ENCODE peak calls at places on chromosomes 16 and 17, in eight cellular contexts. One of them, this sample, is unnamed.

GRCh38 chr17:65099941-65100315 is 37.2 kb upstream of the RGS9 start:
- DNase-seq in AG04450: no peak
- DNase-seq in lung: no peak
- DNase-seq in tibial nerve: peak; percentile 44
- DNase-seq in BJ: no peak
- DNase-seq in CD8-positive, alpha-beta T cell: peak; percentile 6
- DNase-seq in GM23338: peak; percentile 21
- DNase-seq in heart left ventricle: peak; percentile 48
- DNase-seq in this sample: peak; percentile 64

GRCh38 chr17:76079577-76080206 is 710 bp downstream of the ZACN start:
- DNase-seq in AG04450: no peak
- DNase-seq in lung: no peak
- DNase-seq in tibial nerve: no peak
- DNase-seq in BJ: no peak
- DNase-seq in CD8-positive, alpha-beta T cell: no peak
- DNase-seq in GM23338: peak; percentile 60
- DNase-seq in heart left ventricle: no peak
- DNase-seq in this sample: no peak

GRCh38 chr17:1961187-1961586 is 63.9 kb downstream of the RTN4RL1 start:
- DNase-seq in AG04450: no peak
- DNase-seq in lung: no peak
- DNase-seq in tibial nerve: no peak
- DNase-seq in BJ: no peak
- DNase-seq in CD8-positive, alpha-beta T cell: no peak
- DNase-seq in GM23338: peak; percentile 80
- DNase-seq in heart left ventricle: no peak
- DNase-seq in this sample: no peak

GRCh38 chr17:80992077-80992947 is 671 bp downstream of the CHMP6 start:
- DNase-seq in AG04450: no peak
- DNase-seq in lung: no peak
- DNase-seq in tibial nerve: no peak
- DNase-seq in BJ: no peak
- DNase-seq in CD8-positive, alpha-beta T cell: no peak
- DNase-seq in GM23338: peak; percentile 57
- DNase-seq in heart left ventricle: no peak
- DNase-seq in this sample: no peak

GRCh38 chr16:3664187-3664896 is 9.9 kb downstream of the DNASE1 start:
- DNase-seq in AG04450: no peak
- DNase-seq in lung: no peak
- DNase-seq in tibial nerve: no peak
- DNase-seq in BJ: no peak
- DNase-seq in CD8-positive, alpha-beta T cell: no peak
- DNase-seq in GM23338: no peak
- DNase-seq in heart left ventricle: no peak
- DNase-seq in this sample: no peak

GRCh38 chr16:23410176-23410575 is 42.8 kb downstream of the COG7 start:
- DNase-seq in AG04450: no peak
- DNase-seq in lung: no peak
- DNase-seq in tibial nerve: no peak
- DNase-seq in BJ: no peak
- DNase-seq in CD8-positive, alpha-beta T cell: no peak
- DNase-seq in GM23338: peak; percentile 44
- DNase-seq in heart left ventricle: no peak
- DNase-seq in this sample: no peak

GRCh38 chr17:28335959-28336871 is 654 bp downstream of the TNFAIP1 start:
- DNase-seq in AG04450: peak; percentile 74
- DNase-seq in lung: peak; percentile 77
- DNase-seq in tibial nerve: no peak
- DNase-seq in BJ: peak; percentile 60
- DNase-seq in CD8-positive, alpha-beta T cell: no peak
- DNase-seq in GM23338: peak; percentile 94
- DNase-seq in heart left ventricle: peak; percentile 90
- DNase-seq in this sample: peak; percentile 97

GRCh38 chr17:74212262-74212912 is 984 bp upstream of the TTYH2 start:
- DNase-seq in AG04450: no peak
- DNase-seq in lung: no peak
- DNase-seq in tibial nerve: no peak
- DNase-seq in BJ: no peak
- DNase-seq in CD8-positive, alpha-beta T cell: no peak
- DNase-seq in GM23338: peak; percentile 62
- DNase-seq in heart left ventricle: peak; percentile 41
- DNase-seq in this sample: no peak

GRCh38 chr17:42670199-42670924 is 6.4 kb downstream of the PLEKHH3 start:
- DNase-seq in AG04450: no peak
- DNase-seq in lung: no peak
- DNase-seq in tibial nerve: no peak
- DNase-seq in BJ: no peak
- DNase-seq in CD8-positive, alpha-beta T cell: no peak
- DNase-seq in GM23338: peak; percentile 83
- DNase-seq in heart left ventricle: no peak
- DNase-seq in this sample: no peak

GRCh38 chr16:17784073-17784472 is 313.3 kb upstream of the XYLT1 start:
- DNase-seq in AG04450: no peak
- DNase-seq in lung: no peak
- DNase-seq in tibial nerve: no peak
- DNase-seq in BJ: no peak
- DNase-seq in CD8-positive, alpha-beta T cell: no peak
- DNase-seq in GM23338: peak; percentile 86
- DNase-seq in heart left ventricle: no peak
- DNase-seq in this sample: no peak

GRCh38 chr17:45223541-45224528 is 2.1 kb downstream of the FMNL1 start:
- DNase-seq in AG04450: no peak
- DNase-seq in lung: no peak
- DNase-seq in tibial nerve: no peak
- DNase-seq in BJ: no peak
- DNase-seq in CD8-positive, alpha-beta T cell: no peak
- DNase-seq in GM23338: no peak
- DNase-seq in heart left ventricle: peak; percentile 28
- DNase-seq in this sample: no peak

GRCh38 chr16:74667215-74667765 is 613 bp upstream of the RFWD3 start:
- DNase-seq in AG04450: no peak
- DNase-seq in lung: no peak
- DNase-seq in tibial nerve: no peak
- DNase-seq in BJ: peak; percentile 0
- DNase-seq in CD8-positive, alpha-beta T cell: no peak
- DNase-seq in GM23338: peak; percentile 80
- DNase-seq in heart left ventricle: peak; percentile 39
- DNase-seq in this sample: no peak

GRCh38 chr17:50604470-50604869 is 30.2 kb upstream of the ABCC3 start:
- DNase-seq in AG04450: no peak
- DNase-seq in lung: no peak
- DNase-seq in tibial nerve: no peak
- DNase-seq in BJ: peak; percentile 5
- DNase-seq in CD8-positive, alpha-beta T cell: no peak
- DNase-seq in GM23338: peak; percentile 62
- DNase-seq in heart left ventricle: peak; percentile 77
- DNase-seq in this sample: no peak

GRCh38 chr16:58678716-58679115 is 5.9 kb downstream of the SLC38A7 start:
- DNase-seq in AG04450: no peak
- DNase-seq in lung: no peak
- DNase-seq in tibial nerve: no peak
- DNase-seq in BJ: no peak
- DNase-seq in CD8-positive, alpha-beta T cell: no peak
- DNase-seq in GM23338: no peak
- DNase-seq in heart left ventricle: peak; percentile 72
- DNase-seq in this sample: peak; percentile 43
- TF ChIP-seq CTCF in AG04450: no peak
- TF ChIP-seq CTCF in lung: no peak
- TF ChIP-seq CTCF in tibial nerve: no peak
- TF ChIP-seq CTCF in BJ: no peak
- TF ChIP-seq CTCF in CD8-positive, alpha-beta T cell: no peak
- TF ChIP-seq CTCF in GM23338: no peak
- TF ChIP-seq CTCF in heart left ventricle: peak; percentile 49
- TF ChIP-seq CTCF in this sample: peak; percentile 62

DNA sequence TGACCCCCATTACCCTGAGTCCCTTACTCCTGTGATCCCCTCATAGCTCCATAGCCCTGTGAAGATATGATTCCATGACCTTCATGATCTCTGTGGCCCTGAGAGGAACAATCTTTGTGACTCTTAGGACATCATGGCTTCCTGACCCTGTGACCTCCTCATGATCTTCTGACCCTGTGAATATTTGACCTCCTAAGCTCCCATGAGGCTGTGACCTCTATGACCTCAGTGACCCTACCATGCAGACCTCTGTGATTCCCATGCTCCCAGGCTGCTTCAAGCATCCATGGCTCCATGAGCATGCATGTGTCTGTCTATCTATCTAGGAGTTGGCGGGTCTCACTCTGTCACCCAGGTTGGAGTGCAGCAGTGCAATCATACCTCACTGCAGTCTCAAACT is 12.1 kb downstream of the RIPOR1 start:
- DNase-seq in AG04450: no peak
- DNase-seq in lung: no peak
- DNase-seq in tibial nerve: no peak
- DNase-seq in BJ: no peak
- DNase-seq in CD8-positive, alpha-beta T cell: no peak
- DNase-seq in GM23338: no peak
- DNase-seq in heart left ventricle: no peak
- DNase-seq in this sample: no peak
- H3K27me3 ChIP-seq in AG04450: no peaks in the 10 kb centered on the region
- H3K27me3 ChIP-seq in lung: no peaks in the 10 kb centered on the region
- H3K27me3 ChIP-seq in tibial nerve: no peaks in the 10 kb centered on the region
- H3K27me3 ChIP-seq in BJ: no peaks in the 10 kb centered on the region
- H3K27me3 ChIP-seq in CD8-positive, alpha-beta T cell: no peaks in the 10 kb centered on the region
- H3K27me3 ChIP-seq in GM23338: peaks cover 59% of the 10 kb centered on the region
- H3K27me3 ChIP-seq in heart left ventricle: no peaks in the 10 kb centered on the region
- H3K27me3 ChIP-seq in this sample: no peaks in the 10 kb centered on the region

GRCh38 chr17:69046130-69046807 is 14.5 kb downstream of the ABCA9 start:
- DNase-seq in AG04450: no peak
- DNase-seq in lung: no peak
- DNase-seq in tibial nerve: no peak
- DNase-seq in BJ: no peak
- DNase-seq in CD8-positive, alpha-beta T cell: no peak
- DNase-seq in GM23338: peak; percentile 32
- DNase-seq in heart left ventricle: no peak
- DNase-seq in this sample: no peak

GRCh38 chr17:69043098-69043497 is 17.6 kb downstream of the ABCA9 start:
- DNase-seq in AG04450: no peak
- DNase-seq in lung: no peak
- DNase-seq in tibial nerve: no peak
- DNase-seq in BJ: no peak
- DNase-seq in CD8-positive, alpha-beta T cell: no peak
- DNase-seq in GM23338: no peak
- DNase-seq in heart left ventricle: no peak
- DNase-seq in this sample: no peak

GRCh38 chr17:69050999-69051775 is 9.5 kb downstream of the ABCA9 start:
- DNase-seq in AG04450: peak; percentile 16
- DNase-seq in lung: no peak
- DNase-seq in tibial nerve: no peak
- DNase-seq in BJ: peak; percentile 47
- DNase-seq in CD8-positive, alpha-beta T cell: no peak
- DNase-seq in GM23338: no peak
- DNase-seq in heart left ventricle: no peak
- DNase-seq in this sample: no peak

GRCh38 chr17:69048634-69049033 is 12.1 kb downstream of the ABCA9 start:
- DNase-seq in AG04450: no peak
- DNase-seq in lung: no peak
- DNase-seq in tibial nerve: no peak
- DNase-seq in BJ: no peak
- DNase-seq in CD8-positive, alpha-beta T cell: no peak
- DNase-seq in GM23338: no peak
- DNase-seq in heart left ventricle: no peak
- DNase-seq in this sample: no peak

DNA sequence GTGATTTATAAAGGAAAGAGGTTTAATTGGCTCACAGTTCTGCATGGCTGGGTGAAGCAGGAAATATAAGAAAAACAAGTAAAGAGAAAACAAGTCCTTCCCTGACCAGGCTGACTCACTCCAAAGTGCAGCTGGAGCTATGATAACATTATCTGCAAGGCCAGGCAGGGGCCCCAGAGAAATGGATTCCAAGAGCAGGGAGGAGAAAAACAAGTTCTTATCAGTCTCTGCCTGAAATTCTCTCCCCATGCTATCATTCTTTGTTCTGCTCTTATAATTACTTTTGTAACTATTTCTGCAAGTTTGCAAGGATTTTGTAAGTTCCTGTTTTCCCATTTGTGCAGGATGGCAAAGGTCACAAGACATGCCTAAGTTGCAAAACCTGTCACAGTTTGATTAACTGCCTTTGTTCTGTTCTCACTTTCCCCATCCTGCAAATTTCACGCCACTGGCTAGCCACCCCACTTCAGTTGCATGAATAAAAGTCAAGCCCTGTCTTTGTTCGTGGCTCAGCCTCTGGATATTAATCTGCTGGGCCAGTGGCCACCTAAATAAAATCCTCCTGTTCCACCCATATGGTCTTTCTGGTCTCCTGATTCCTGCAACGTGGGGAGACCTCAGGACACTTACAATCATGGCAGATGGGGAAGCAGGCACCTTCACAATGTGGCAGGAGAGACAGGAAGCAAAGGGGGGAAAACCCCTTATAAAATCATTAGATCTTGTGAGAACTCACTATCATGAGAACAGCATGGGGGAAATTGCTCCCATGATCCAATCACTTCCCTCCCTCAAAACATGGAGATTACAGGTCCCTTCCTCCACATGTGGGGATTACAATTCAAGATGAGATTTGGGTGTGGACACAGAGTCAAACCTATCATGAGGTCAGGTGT is 13.1 kb downstream of the ABCA9 start:
- DNase-seq in AG04450: peak; percentile 65
- DNase-seq in lung: peak; percentile 35
- DNase-seq in tibial nerve: peak; percentile 21
- DNase-seq in BJ: peak; percentile 8
- DNase-seq in CD8-positive, alpha-beta T cell: no peak
- DNase-seq in GM23338: no peak
- DNase-seq in heart left ventricle: peak; percentile 62
- DNase-seq in this sample: peak; percentile 51
- H3K4me3 ChIP-seq in AG04450: no peak overlapping the region
- H3K4me3 ChIP-seq in lung: no peak overlapping the region
- H3K4me3 ChIP-seq in tibial nerve: no peak overlapping the region
- H3K4me3 ChIP-seq in BJ: no peak overlapping the region
- H3K4me3 ChIP-seq in CD8-positive, alpha-beta T cell: no peak overlapping the region
- H3K4me3 ChIP-seq in GM23338: no peak overlapping the region
- H3K4me3 ChIP-seq in heart left ventricle: no peak overlapping the region
- H3K4me3 ChIP-seq in this sample: no peak overlapping the region

DNA sequence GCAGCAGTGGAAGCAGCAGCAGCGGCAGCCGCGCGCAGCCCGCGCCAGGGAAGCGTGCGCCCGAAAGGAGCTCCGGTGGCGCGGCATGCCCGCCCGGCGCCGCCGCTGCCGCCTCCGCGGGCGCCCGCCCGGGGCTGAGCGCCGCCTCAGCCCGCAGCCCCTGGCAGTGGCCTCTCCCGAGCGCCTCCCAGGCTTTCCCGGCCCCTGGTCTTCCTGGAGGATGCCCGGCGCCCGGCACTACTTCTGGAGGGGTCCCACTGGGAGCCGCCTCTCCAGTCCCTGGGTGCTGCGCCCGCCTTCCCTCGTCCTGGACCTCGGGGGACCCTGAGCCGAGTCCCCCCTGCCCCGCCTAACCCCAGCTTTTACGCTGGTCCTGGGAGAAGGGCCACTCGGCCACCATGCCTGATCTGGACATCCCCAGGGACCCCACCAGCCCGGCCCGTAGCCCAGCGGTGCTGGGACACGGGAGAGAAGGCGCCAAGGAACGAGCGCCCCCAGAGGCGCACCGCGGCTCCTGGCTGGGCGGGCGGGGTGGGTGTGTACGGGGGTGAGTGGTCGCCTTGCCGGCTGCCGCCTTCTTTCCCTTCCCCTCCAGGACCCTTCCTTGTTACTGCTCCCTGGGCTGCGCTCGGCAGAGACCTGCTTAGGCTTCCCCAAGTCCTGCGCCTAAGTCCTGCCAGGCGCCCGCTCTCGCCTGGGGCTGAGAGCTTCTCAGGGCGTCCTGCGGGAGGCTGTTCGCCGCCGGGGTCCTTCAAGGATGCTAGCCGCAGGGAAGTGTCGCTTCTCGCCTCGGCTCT is 713 bp downstream of the ASIC2 start:
- DNase-seq in AG04450: no peak
- DNase-seq in lung: no peak
- DNase-seq in tibial nerve: no peak
- DNase-seq in BJ: no peak
- DNase-seq in CD8-positive, alpha-beta T cell: no peak
- DNase-seq in GM23338: peak; percentile 58
- DNase-seq in heart left ventricle: no peak
- DNase-seq in this sample: no peak
- TF ChIP-seq CTCF in AG04450: peak; percentile 25
- TF ChIP-seq CTCF in lung: no peak
- TF ChIP-seq CTCF in tibial nerve: no peak
- TF ChIP-seq CTCF in BJ: peak; percentile 52
- TF ChIP-seq CTCF in CD8-positive, alpha-beta T cell: no peak
- TF ChIP-seq CTCF in GM23338: no peak
- TF ChIP-seq CTCF in heart left ventricle: peak; percentile 11
- TF ChIP-seq CTCF in this sample: peak; percentile 59